ENCODE peak calls at places on chromosomes 16 and 17, in eight cellular contexts. E is progenitor cell of endocrine pancreas; S is activated CD4-positive, alpha-beta T cell treated with anti-CD3 and anti-CD28 coated beads, Interleukin-2, amount 50 U/mL, for 1 hour; X is activated CD8-positive, alpha-beta memory T cell treated with anti-CD3 and anti-CD28 coated beads, Interleukin-2, amount 50 U/mL, for 48 hours; U is amygdala; V is T-helper 17 cell; Z is head of caudate nucleus; T is effector CD4-positive, alpha-beta T cell. I is an unnamed sample.

GRCh38 chr16:53704445-53704813 is 473 bp downstream of the FTO start:
- DNase-seq in T (no peak), U (no peak), E (no peak), S (no peak), X (no peak), V (no peak), Z (no peak), I (no peak)

GRCh38 chr17:72915631-72916081 is 176.8 kb downstream of the SLC39A11 start:
- DNase-seq in Z (no peak), U (peak), T (no peak), S (no peak), E (no peak), X (no peak), V (no peak), I (no peak)

GRCh38 chr16:23519282-23519681 is 9.0 kb upstream of the GGA2 start:
- DNase-seq in S (no peak), Z (no peak), U (no peak), X (no peak), E (no peak), V (no peak), T (no peak), I (no peak)

GRCh38 chr16:55501549-55502322 is 7.1 kb upstream of the LPCAT2 start:
- DNase-seq in T (no peak), E (no peak), U (no peak), V (no peak), X (no peak), S (no peak), Z (no peak), I (no peak)

GRCh38 chr17:74888440-74888839 is 5.0 kb downstream of the FADS6 start:
- DNase-seq in T (no peak), E (no peak), Z (no peak), U (no peak), S (no peak), X (no peak), V (no peak), I (no peak)

GRCh38 chr17:27354491-27355081 is 60.7 kb downstream of the WSB1 start:
- DNase-seq in T (no peak), X (no peak), S (no peak), Z (no peak), E (no peak), U (no peak), V (no peak), I (no peak)

GRCh38 chr17:41551370-41551769 is 20.5 kb downstream of the KRT9 start:
- DNase-seq in X (no peak), U (no peak), S (no peak), V (no peak), Z (no peak), T (no peak), E (no peak), I (no peak)

GRCh38 chr17:8753976-8754440 is 4.3 kb downstream of the SPDYE4 start:
- DNase-seq in E (no peak), T (no peak), U (no peak), V (no peak), S (no peak), X (no peak), Z (no peak), I (no peak)

GRCh38 chr16:23753908-23754593 is 775 bp upstream of the CHP2 start:
- DNase-seq in U (no peak), Z (no peak), S (no peak), T (no peak), X (no peak), V (no peak), E (no peak), I (no peak)

GRCh38 chr16:67294927-67295326 is 15.6 kb downstream of the PLEKHG4 start:
- DNase-seq in T (no peak), V (no peak), Z (no peak), S (no peak), X (no peak), U (no peak), E (no peak), I (no peak)

GRCh38 chr16:2470234-2470601 is 879 bp upstream of the NTN3 start:
- DNase-seq in Z (no peak), T (no peak), V (no peak), E (no peak), X (no peak), U (no peak), S (no peak), I (no peak)

GRCh38 chr17:43349142-43349541 is 49.7 kb upstream of the ARL4D start:
- DNase-seq in Z (no peak), T (no peak), S (no peak), X (no peak), V (no peak), E (no peak), U (no peak), I (no peak)

GRCh38 chr17:4560837-4561241 is 462 bp upstream of the GGT6 start:
- DNase-seq in E (no peak), S (no peak), U (no peak), Z (no peak), V (no peak), T (no peak), X (no peak), I (no peak)

GRCh38 chr17:39015546-39015935 is 48.3 kb upstream of the FBXO47 start:
- DNase-seq in U (no peak), T (no peak), Z (no peak), V (no peak), E (no peak), S (no peak), X (no peak), I (no peak)

GRCh38 chr16:85306071-85306792 is 194.0 kb upstream of the CIBAR2 start:
- DNase-seq in U (peak), E (no peak), X (peak), V (no peak), Z (no peak), S (peak), T (peak), I (no peak)

GRCh38 chr17:12983986-12984932 is 33.6 kb downstream of the ELAC2 start:
- DNase-seq in E (no peak), S (no peak), Z (no peak), X (no peak), V (no peak), T (no peak), U (no peak), I (no peak)

GRCh38 chr17:3954086-3954485 is 10.2 kb downstream of the ATP2A3 start:
- DNase-seq in Z (no peak), E (no peak), X (no peak), U (no peak), V (no peak), T (no peak), S (no peak), I (no peak)

GRCh38 chr16:4370570-4371480 is 823 bp upstream of the VASN start:
- DNase-seq in U (peak), E (no peak), T (no peak), S (no peak), V (no peak), Z (no peak), X (no peak), I (no peak)

GRCh38 chr16:28180660-28181556 is 30.9 kb downstream of the XPO6 start:
- DNase-seq in E (no peak), T (no peak), S (no peak), U (no peak), X (no peak), Z (no peak), V (no peak), I (no peak)

GRCh38 chr17:1005361-1005946 is 8.5 kb downstream of the TIMM22 start:
- DNase-seq in Z (peak), E (no peak), X (no peak), T (no peak), V (no peak), U (peak), S (no peak), I (peak)

GRCh38 chr17:10198509-10199249 is at the start of gene GAS7:
- DNase-seq in X (peak), S (peak), V (no peak), E (peak), T (peak), Z (peak), U (peak), I (peak)

GRCh38 chr16:12271006-12271405 is 294.5 kb downstream of the SNX29 start:
- DNase-seq in U (no peak), E (no peak), T (no peak), X (no peak), S (no peak), V (no peak), Z (peak), I (peak)

GRCh38 chr16:17448640-17449638 is 21.8 kb downstream of the XYLT1 start:
- DNase-seq in Z (no peak), T (peak), V (peak), S (peak), U (no peak), E (no peak), X (peak), I (no peak)

GRCh38 chr16:14378131-14378551 is 251.9 kb downstream of the PARN start:
- DNase-seq in V (no peak), T (no peak), Z (no peak), X (no peak), U (no peak), E (no peak), S (no peak), I (no peak)

GRCh38 chr16:19140392-19140791 is 26.6 kb downstream of the ITPRIPL2 start:
- DNase-seq in X (no peak), Z (no peak), S (no peak), E (no peak), T (no peak), V (no peak), U (no peak), I (no peak)

GRCh38 chr17:933168-934083 is 46.1 kb downstream of the NXN start:
- DNase-seq in X (no peak), U (no peak), S (no peak), V (no peak), E (no peak), Z (no peak), T (no peak), I (no peak)

GRCh38 chr16:66874079-66874775 is 6.1 kb upstream of the PDP2 start:
- DNase-seq in E (no peak), X (no peak), T (no peak), V (no peak), U (no peak), Z (no peak), S (no peak), I (no peak)

GRCh38 chr17:57861000-57861736 is 11.3 kb upstream of the MRPS23 start:
- DNase-seq in V (no peak), Z (no peak), E (no peak), T (peak), X (no peak), S (peak), U (no peak), I (no peak)

GRCh38 chr17:46822388-46822921 is 4.0 kb upstream of the WNT3 start:
- DNase-seq in E (no peak), Z (no peak), U (no peak), S (peak), X (peak), V (no peak), T (no peak), I (no peak)

GRCh38 chr17:46733837-46734516 is 84.5 kb downstream of the WNT3 start:
- DNase-seq in T (no peak), Z (no peak), V (no peak), E (no peak), X (no peak), S (no peak), U (no peak), I (no peak)

GRCh38 chr16:88540346-88540977 is 29.7 kb upstream of the ZC3H18 start:
- DNase-seq in V (no peak), Z (no peak), U (no peak), E (no peak), T (no peak), X (no peak), S (no peak), I (no peak)

GRCh38 chr16:4194661-4195060 is 47.2 kb downstream of the SRL start:
- DNase-seq in U (no peak), T (no peak), Z (no peak), V (no peak), X (no peak), E (no peak), S (no peak), I (no peak)

GRCh38 chr16:1159325-1159972 is 6.5 kb downstream of the CACNA1H start:
- DNase-seq in E (no peak), V (no peak), U (no peak), Z (no peak), S (no peak), X (no peak), T (no peak), I (no peak)

GRCh38 chr17:71071837-71072236 is 902.5 kb downstream of the KCNJ2 start:
- DNase-seq in Z (no peak), V (no peak), X (no peak), U (no peak), S (no peak), E (no peak), T (no peak), I (no peak)

GRCh38 chr17:5706835-5707234 is 122.5 kb upstream of the NLRP1 start:
- DNase-seq in E (peak), U (no peak), T (peak), Z (peak), X (peak), S (peak), V (peak), I (peak)

GRCh38 chr17:45240905-45241314 is 19.2 kb downstream of the FMNL1 start:
- DNase-seq in E (no peak), Z (peak), T (no peak), V (no peak), S (no peak), U (no peak), X (no peak), I (peak)

GRCh38 chr17:64787255-64787920 is 125.3 kb upstream of the SMURF2 start:
- DNase-seq in E (no peak), Z (no peak), T (no peak), U (no peak), S (no peak), X (no peak), V (no peak), I (no peak)

GRCh38 chr16:9898121-9898520 is 284.1 kb downstream of the GRIN2A start:
- DNase-seq in E (no peak), U (no peak), Z (no peak), T (no peak), S (no peak), X (no peak), V (no peak), I (no peak)

GRCh38 chr16:7888421-7888820 is 555.8 kb downstream of the RBFOX1 start:
- DNase-seq in V (no peak), S (no peak), Z (no peak), T (no peak), U (no peak), E (no peak), X (no peak), I (no peak)